ENCODE peak calls at places on chromosome 13, in six cellular contexts. H is breast epithelium, Z is H7, E is left lung, L is psoas muscle, O is keratinocyte. D is an unnamed sample.

GRCh38 chr13:109301711-109302110 is 484.7 kb downstream of the IRS2 start:
- DNase-seq in H (no peak), Z (no peak), E (no peak), L (no peak), O (no peak), D (no peak)

GRCh38 chr13:97798171-97798821 is 155.2 kb upstream of the IPO5 start:
- DNase-seq in H (no peak), Z (no peak), E (no peak), L (no peak), O (no peak), D (peak; percentile 26)

GRCh38 chr13:46116653-46117502 is 12.0 kb upstream of the CPB2 start:
- DNase-seq in H (no peak), Z (no peak), E (no peak), L (no peak), O (no peak), D (no peak)

GRCh38 chr13:21208755-21209154 is 32.3 kb downstream of the MRPL57 start:
- DNase-seq in H (no peak), Z (no peak), E (no peak), L (no peak), O (no peak), D (no peak)

GRCh38 chr13:92716749-92717148 is 509.9 kb upstream of the GPC6 start:
- DNase-seq in H (no peak), Z (no peak), E (no peak), L (no peak), O (no peak), D (peak; percentile 11)

GRCh38 chr13:94344126-94344863 is 135.2 kb downstream of the DCT start:
- DNase-seq in H (no peak), Z (peak; percentile 10), E (no peak), L (no peak), O (no peak), D (peak; percentile 66)

GRCh38 chr13:98171806-98172569 is 5.1 kb downstream of the RNF113B start:
- DNase-seq in H (no peak), Z (peak; percentile 30), E (peak; percentile 38), L (peak; percentile 72), O (no peak), D (peak; percentile 74)

GRCh38 chr13:81051873-81052272 is 710.9 kb upstream of the SPRY2 start:
- DNase-seq in H (no peak), Z (peak; percentile 3), E (no peak), L (no peak), O (no peak), D (peak; percentile 28)

GRCh38 chr13:74040200-74040599 is 94.0 kb downstream of the KLF12 start:
- DNase-seq in H (no peak), Z (peak; percentile 77), E (no peak), L (peak; percentile 57), O (no peak), D (peak; percentile 93)

GRCh38 chr13:39612023-39612637 is 9.1 kb upstream of the LHFPL6 start:
- DNase-seq in H (no peak), Z (peak; percentile 58), E (peak; percentile 52), L (no peak), O (peak; percentile 33), D (peak; percentile 78)

GRCh38 chr13:49701481-49701880 is 10.2 kb upstream of the EBPL start:
- DNase-seq in H (no peak), Z (no peak), E (no peak), L (no peak), O (no peak), D (no peak)

GRCh38 chr13:47216176-47216822 is 319.4 kb upstream of the HTR2A start:
- DNase-seq in H (no peak), Z (no peak), E (no peak), L (no peak), O (peak; percentile 60), D (peak; percentile 75)

GRCh38 chr13:97884707-97885468 is 68.6 kb upstream of the IPO5 start:
- DNase-seq in H (no peak), Z (no peak), E (no peak), L (no peak), O (no peak), D (no peak)

GRCh38 chr13:103517066-103517767 is 451.0 kb upstream of the SLC10A2 start:
- DNase-seq in H (no peak), Z (no peak), E (no peak), L (no peak), O (no peak), D (no peak)

GRCh38 chr13:31965361-31966066 is 66.1 kb upstream of the FRY start:
- DNase-seq in H (no peak), Z (no peak), E (no peak), L (no peak), O (no peak), D (no peak)

GRCh38 chr13:102286326-102286725 is 115.5 kb downstream of the FGF14 start:
- DNase-seq in H (no peak), Z (no peak), E (no peak), L (no peak), O (peak; percentile 86), D (peak; percentile 37)

GRCh38 chr13:32266130-32266529 is 49.0 kb downstream of the ZAR1L start:
- DNase-seq in H (no peak), Z (no peak), E (no peak), L (no peak), O (no peak), D (no peak)

GRCh38 chr13:61685683-61686013 is 270.0 kb upstream of the PCDH20 start:
- DNase-seq in H (no peak), Z (peak; percentile 2), E (no peak), L (no peak), O (no peak), D (peak; percentile 81)

GRCh38 chr13:76832258-76832988 is 53.8 kb downstream of the KCTD12 start:
- DNase-seq in H (no peak), Z (no peak), E (no peak), L (no peak), O (no peak), D (no peak)

GRCh38 chr13:29472317-29472961 is 123.0 kb downstream of the SLC7A1 start:
- DNase-seq in H (no peak), Z (peak; percentile 77), E (no peak), L (no peak), O (no peak), D (peak; percentile 76)

GRCh38 chr13:24060993-24061392 is 99.5 kb upstream of the SPATA13 start:
- DNase-seq in H (no peak), Z (no peak), E (no peak), L (no peak), O (no peak), D (no peak)

GRCh38 chr13:92806215-92806614 is 420.4 kb upstream of the GPC6 start:
- DNase-seq in H (no peak), Z (no peak), E (no peak), L (no peak), O (no peak), D (no peak)

GRCh38 chr13:72403396-72404010 is 323.9 kb downstream of the MZT1 start:
- DNase-seq in H (no peak), Z (no peak), E (no peak), L (no peak), O (no peak), D (no peak)

GRCh38 chr13:43368003-43368402 is 344.6 kb downstream of the DNAJC15 start:
- DNase-seq in H (no peak), Z (no peak), E (no peak), L (no peak), O (no peak), D (no peak)
- H3K4me3 ChIP-seq in H (peak overlapping the region; percentile 1), Z (no peak overlapping the region), E (peak overlapping the region; percentile 3), L (peak overlapping the region; percentile 33), O (no peak overlapping the region), D (no peak overlapping the region)

GRCh38 chr13:50990540-50991506 is 81.2 kb downstream of the RNASEH2B start:
- DNase-seq in H (no peak), Z (peak; percentile 43), E (peak; percentile 71), L (peak; percentile 75), O (no peak), D (peak; percentile 55)
- H3K4me3 ChIP-seq in H (peak overlapping the region; percentile 3), Z (no peak overlapping the region), E (no peak overlapping the region), L (no peak overlapping the region), O (no peak overlapping the region), D (no peak overlapping the region)

DNA sequence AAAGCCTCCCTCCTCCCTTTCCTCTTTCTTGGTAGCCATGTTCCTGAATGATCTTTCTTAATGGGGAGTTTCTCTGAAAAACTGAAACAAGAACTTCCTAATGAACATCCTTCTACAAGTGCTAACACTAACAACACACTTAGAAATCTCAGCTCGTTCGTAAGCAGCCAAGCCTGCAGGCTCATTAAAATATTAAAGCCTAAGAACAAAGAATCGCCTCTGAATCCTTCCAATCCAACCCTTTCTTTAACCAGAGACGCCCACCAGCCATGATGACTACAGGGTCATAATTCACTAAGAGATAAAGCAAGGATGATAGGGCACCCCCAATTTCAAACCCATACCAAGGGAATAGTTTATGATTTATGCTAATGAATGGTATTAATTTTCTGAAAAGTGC is 21.9 kb downstream of the EFNB2 start:
- DNase-seq in H (no peak), Z (no peak), E (no peak), L (no peak), O (no peak), D (no peak)
- H3K4me3 ChIP-seq in H (no peak overlapping the region), Z (no peak overlapping the region), E (no peak overlapping the region), L (no peak overlapping the region), O (no peak overlapping the region), D (no peak overlapping the region)

DNA sequence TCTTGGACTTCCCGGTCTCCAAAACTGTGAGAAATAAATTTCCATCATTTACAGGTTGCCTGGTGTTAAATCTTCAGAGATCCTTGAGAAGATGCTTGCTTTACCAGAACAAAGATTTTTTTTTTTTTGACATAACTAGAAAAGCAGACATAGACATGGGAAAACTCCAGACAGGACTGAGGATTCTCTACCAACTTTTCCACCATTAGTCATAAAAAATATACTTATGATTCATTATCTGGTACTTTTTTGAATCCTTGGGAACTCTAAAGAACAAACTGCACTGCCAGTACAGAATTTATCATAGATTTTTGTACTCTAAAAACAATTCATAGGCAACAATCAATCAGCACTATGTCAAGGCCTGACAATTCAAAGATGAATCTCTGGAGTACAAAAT is 487.6 kb downstream of the EFNB2 start:
- DNase-seq in H (no peak), Z (no peak), E (no peak), L (no peak), O (no peak), D (no peak)
- H3K4me3 ChIP-seq in H (no peak overlapping the region), Z (no peak overlapping the region), E (no peak overlapping the region), L (no peak overlapping the region), O (no peak overlapping the region), D (no peak overlapping the region)

GRCh38 chr13:41006296-41006695 is 12.8 kb downstream of the ELF1 start:
- DNase-seq in H (no peak), Z (no peak), E (no peak), L (no peak), O (no peak), D (no peak)
- H3K4me3 ChIP-seq in H (no peak overlapping the region), Z (no peak overlapping the region), E (no peak overlapping the region), L (no peak overlapping the region), O (no peak overlapping the region), D (no peak overlapping the region)

DNA sequence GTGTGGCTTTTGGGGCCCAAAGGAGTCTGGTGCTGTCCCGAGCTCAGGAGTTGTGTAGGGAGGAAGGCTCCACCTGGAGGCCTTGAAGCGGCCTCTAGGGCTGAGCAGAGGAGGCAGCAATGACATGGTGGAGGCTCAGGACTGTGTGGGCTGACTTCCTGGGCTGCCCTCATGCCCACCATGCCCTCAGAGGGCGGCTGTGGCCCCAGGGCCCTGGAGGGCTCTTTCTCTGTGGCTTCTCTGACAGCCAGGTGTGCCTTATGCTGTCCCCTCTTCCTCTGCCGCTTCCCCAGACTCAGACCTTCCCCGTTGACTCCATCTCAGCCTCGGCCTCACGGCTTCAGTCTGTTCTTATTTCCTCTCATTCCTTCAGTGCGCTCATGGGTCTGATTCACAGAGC is 35.5 kb upstream of the ANKRD10 start:
- DNase-seq in H (no peak), Z (no peak), E (no peak), L (no peak), O (no peak), D (no peak)
- H3K4me3 ChIP-seq in H (no peak overlapping the region), Z (no peak overlapping the region), E (no peak overlapping the region), L (no peak overlapping the region), O (no peak overlapping the region), D (no peak overlapping the region)

GRCh38 chr13:52847682-52848432 is 583 bp downstream of the PCDH8 start:
- DNase-seq in H (no peak), Z (peak; percentile 61), E (no peak), L (no peak), O (no peak), D (no peak)
- H3K4me3 ChIP-seq in H (no peak overlapping the region), Z (peak overlapping the region; percentile 34), E (no peak overlapping the region), L (peak overlapping the region; percentile 46), O (no peak overlapping the region), D (no peak overlapping the region)